ENCODE peak calls at places on chromosomes 5 and 9, in six cellular contexts. X is uterus; R is tibial artery; H is CD4-positive, alpha-beta T cell; M is neuronal stem cell; G is HCT116. D is an unnamed sample.

GRCh38 chr9:4207476-4207875 is 92.4 kb downstream of the GLIS3 start:
- DNase-seq in X (no peak), H (no peak), G (no peak), R (no peak), M (no peak), D (no peak)

GRCh38 chr9:17611342-17611741 is 32.5 kb downstream of the SH3GL2 start:
- DNase-seq in H (no peak), G (no peak), M (no peak), R (no peak), X (no peak), D (no peak)

GRCh38 chr5:130286971-130287370 is 382.7 kb downstream of the CHSY3 start:
- DNase-seq in G (no peak), M (no peak), R (no peak), H (no peak), X (no peak), D (no peak)

GRCh38 chr9:133945977-133946753 is 46.0 kb downstream of the VAV2 start:
- DNase-seq in X (no peak), R (no peak), G (no peak), M (no peak), H (no peak), D (no peak)

GRCh38 chr5:139708877-139709586 is 60.9 kb downstream of the CXXC5 start:
- DNase-seq in H (no peak), R (peak), X (peak), M (peak), G (no peak), D (no peak)

GRCh38 chr5:172971482-172971881 is 12.1 kb upstream of the ATP6V0E1 start:
- DNase-seq in M (no peak), X (no peak), H (no peak), R (no peak), G (no peak), D (no peak)

GRCh38 chr9:25418974-25419373 is 259.3 kb downstream of the TUSC1 start:
- DNase-seq in R (no peak), G (no peak), M (no peak), X (no peak), H (no peak), D (no peak)

GRCh38 chr5:32446660-32447059 is 2.1 kb upstream of the ZFR start:
- DNase-seq in G (no peak), X (no peak), M (no peak), R (no peak), H (no peak), D (no peak)

GRCh38 chr9:122058051-122058450 is 35.1 kb downstream of the TTLL11 start:
- DNase-seq in H (no peak), M (no peak), G (no peak), R (no peak), X (no peak), D (no peak)

GRCh38 chr5:89694026-89694540 is 715.5 kb downstream of the CETN3 start:
- DNase-seq in R (no peak), H (no peak), G (no peak), X (no peak), M (no peak), D (no peak)

GRCh38 chr5:121497176-121497575 is 354.5 kb upstream of the FTMT start:
- DNase-seq in R (no peak), G (no peak), H (no peak), M (no peak), X (no peak), D (no peak)

GRCh38 chr9:89719202-89719601 is 114.4 kb downstream of the GADD45G start:
- DNase-seq in H (no peak), R (no peak), X (no peak), M (no peak), G (no peak), D (no peak)

GRCh38 chr5:170861855-170862766 is at the start of gene RANBP17:
- DNase-seq in M (peak), H (no peak), R (no peak), X (peak), G (peak), D (peak)

GRCh38 chr9:69759478-69760277 is at the start of gene PTAR1:
- DNase-seq in H (peak), X (peak), R (peak), M (peak), G (peak), D (peak)

GRCh38 chr5:139473565-139473964 is 2.8 kb downstream of the SMIM33 start:
- DNase-seq in G (no peak), H (no peak), X (no peak), M (no peak), R (no peak), D (no peak)

GRCh38 chr5:123285122-123286011 is 137.8 kb downstream of the CEP120 start:
- DNase-seq in H (no peak), R (peak), X (no peak), G (no peak), M (peak), D (no peak)

GRCh38 chr5:137782055-137782454 is 27.9 kb upstream of the HNRNPA0 start:
- DNase-seq in M (no peak), X (no peak), H (no peak), R (no peak), G (no peak), D (no peak)

GRCh38 chr5:39138892-39139291 is 64.7 kb upstream of the RICTOR start:
- DNase-seq in M (no peak), G (no peak), H (no peak), X (no peak), R (no peak), D (no peak)

GRCh38 chr9:34644766-34645314 is 1.6 kb upstream of the GALT start:
- DNase-seq in H (no peak), X (no peak), G (no peak), R (no peak), M (no peak), D (no peak)

GRCh38 chr5:148532962-148533670 is 121.2 kb downstream of the HTR4 start:
- DNase-seq in H (no peak), M (no peak), G (no peak), X (no peak), R (no peak), D (no peak)

GRCh38 chr9:63859475-63860215 is 1425.4 kb downstream of the FOXD4L5 start:
- DNase-seq in M (no peak), H (no peak), X (peak), G (peak), R (peak), D (no peak)

GRCh38 chr5:73189816-73190451 is 16.9 kb downstream of the TMEM174 start:
- DNase-seq in R (no peak), G (no peak), M (no peak), H (no peak), X (peak), D (no peak)

GRCh38 chr5:94228791-94229190 is 389.6 kb downstream of the KIAA0825 start:
- DNase-seq in G (no peak), X (no peak), R (no peak), M (no peak), H (no peak), D (no peak)

GRCh38 chr5:56019306-56020272 is 24.8 kb upstream of the IL6ST start:
- DNase-seq in G (no peak), X (no peak), M (no peak), H (no peak), R (no peak), D (no peak)

GRCh38 chr5:76617675-76618074 is 5.5 kb downstream of the F2RL2 start:
- DNase-seq in M (no peak), G (no peak), H (no peak), R (no peak), X (no peak), D (no peak)

GRCh38 chr5:29077451-29077850 is 2039.1 kb upstream of the CDH9 start:
- DNase-seq in M (no peak), H (no peak), X (no peak), G (no peak), R (no peak), D (no peak)

GRCh38 chr9:120783611-120784047 is 9.6 kb downstream of the FBXW2 start:
- DNase-seq in M (no peak), G (no peak), R (no peak), H (no peak), X (no peak), D (no peak)

GRCh38 chr5:4563400-4563799 is 576.7 kb upstream of the ADAMTS16 start:
- DNase-seq in R (no peak), X (no peak), H (no peak), G (no peak), M (peak), D (peak)

GRCh38 chr9:130894546-130894945 is 2.1 kb downstream of the QRFP start:
- DNase-seq in M (no peak), X (no peak), H (no peak), R (no peak), G (no peak), D (no peak)
- H3K27ac ChIP-seq in M (no peak), X (no peak), H (no peak), R (no peak), G (no peak), D (no peak)

GRCh38 chr5:143311955-143312354 is 91.5 kb downstream of the NR3C1 start:
- DNase-seq in H (no peak), X (no peak), M (no peak), R (no peak), G (no peak), D (no peak)

GRCh38 chr5:143309661-143310431 is 93.6 kb downstream of the NR3C1 start:
- DNase-seq in M (no peak), G (no peak), H (no peak), R (no peak), X (no peak), D (no peak)

GRCh38 chr5:143313298-143313852 is 90.1 kb downstream of the NR3C1 start:
- DNase-seq in R (no peak), X (no peak), M (no peak), H (no peak), G (no peak), D (no peak)

GRCh38 chr5:143312822-143313221 is 90.7 kb downstream of the NR3C1 start:
- DNase-seq in H (no peak), G (no peak), M (no peak), X (no peak), R (no peak), D (no peak)

GRCh38 chr5:143311428-143311827 is 92.1 kb downstream of the NR3C1 start:
- DNase-seq in M (no peak), H (no peak), X (no peak), G (no peak), R (no peak), D (no peak)
- H3K27ac ChIP-seq in M (no peak), H (no peak), X (no peak), G (no peak), R (no peak), D (no peak)

GRCh38 chr9:99387416-99387815 is 165.3 kb downstream of the SEC61B start:
- DNase-seq in M (no peak), R (no peak), H (no peak), X (no peak), G (no peak), D (no peak)

GRCh38 chr9:99385215-99385614 is 163.1 kb downstream of the SEC61B start:
- DNase-seq in X (no peak), H (no peak), G (no peak), R (no peak), M (no peak), D (no peak)

GRCh38 chr9:99385814-99386279 is 163.8 kb downstream of the SEC61B start:
- DNase-seq in X (no peak), H (no peak), M (no peak), G (peak), R (no peak), D (no peak)

GRCh38 chr9:99391937-99392574 is 170.0 kb downstream of the SEC61B start:
- DNase-seq in M (no peak), R (no peak), G (no peak), X (no peak), H (no peak), D (no peak)

DNA sequence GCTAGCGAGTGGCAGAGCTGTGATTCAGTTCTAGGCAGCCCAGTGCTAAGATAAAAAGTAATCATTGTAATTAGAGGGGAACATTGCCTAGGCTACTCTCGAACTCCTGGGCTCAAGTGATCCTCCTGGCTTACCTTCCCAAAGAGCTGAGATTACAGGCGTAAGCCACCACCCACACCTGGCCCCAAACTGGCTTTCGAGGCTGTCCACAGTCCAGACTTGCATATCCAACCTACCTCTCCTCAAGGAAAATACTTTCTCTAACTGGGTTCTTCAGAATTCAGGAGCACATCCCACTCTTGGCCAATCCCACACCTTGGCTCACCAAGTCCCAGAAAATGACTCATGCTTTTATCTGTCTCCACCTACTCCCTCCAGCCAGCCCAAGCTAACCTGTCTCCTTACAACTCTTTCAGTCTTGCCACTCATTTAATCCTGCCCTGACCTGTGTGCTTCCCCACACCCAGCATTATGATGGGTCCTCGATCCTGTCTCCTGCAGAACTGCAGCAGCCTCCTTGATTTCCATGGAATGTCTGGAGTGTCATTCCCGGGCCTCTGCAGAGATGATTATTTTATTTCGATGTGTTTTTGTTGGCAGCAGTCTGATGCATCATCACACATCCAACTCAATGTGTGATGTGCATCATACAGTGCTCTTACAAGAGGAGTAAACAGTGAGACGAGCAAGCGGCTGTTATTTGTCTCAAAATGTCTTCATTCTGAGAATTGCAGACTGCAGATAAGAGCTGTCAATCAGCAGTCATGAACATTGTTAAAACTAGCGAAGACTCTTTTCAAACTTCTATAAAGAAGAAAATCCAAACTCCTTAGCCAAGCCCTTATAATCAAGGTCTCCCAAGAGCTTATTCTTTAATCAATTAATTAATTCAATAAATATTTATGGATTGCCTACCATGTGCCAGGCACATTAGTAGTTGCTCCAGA is 167.3 kb downstream of the SEC61B start:
- DNase-seq in X (no peak), R (no peak), H (no peak), G (no peak), M (no peak), D (no peak)
- H3K27ac ChIP-seq in X (no peak), R (no peak), H (no peak), G (no peak), M (no peak), D (no peak)

DNA sequence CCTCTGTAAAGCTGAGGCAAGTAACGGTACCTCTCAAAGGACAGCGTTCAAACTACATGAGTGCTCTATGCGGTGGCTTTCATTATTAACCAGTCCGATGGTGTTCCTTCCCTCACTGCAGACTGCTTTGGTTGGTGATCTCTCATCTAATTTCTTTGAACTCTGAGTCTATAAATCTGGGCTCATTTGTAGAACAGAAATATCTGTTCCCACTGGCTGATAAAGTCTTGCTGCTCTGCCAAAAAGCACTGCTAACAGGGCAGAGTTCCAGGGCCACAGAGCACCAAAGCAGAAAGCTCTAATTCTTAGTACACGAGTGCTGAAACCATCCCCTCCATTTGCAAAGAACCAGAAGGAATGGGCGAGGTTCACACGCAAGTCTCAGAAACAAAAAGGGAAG is 81.9 kb downstream of the MED27 start:
- DNase-seq in M (no peak), R (peak), X (peak), H (no peak), G (no peak), D (no peak)
- H3K27ac ChIP-seq in M (no peak), R (no peak), X (no peak), H (no peak), G (no peak), D (no peak)

DNA sequence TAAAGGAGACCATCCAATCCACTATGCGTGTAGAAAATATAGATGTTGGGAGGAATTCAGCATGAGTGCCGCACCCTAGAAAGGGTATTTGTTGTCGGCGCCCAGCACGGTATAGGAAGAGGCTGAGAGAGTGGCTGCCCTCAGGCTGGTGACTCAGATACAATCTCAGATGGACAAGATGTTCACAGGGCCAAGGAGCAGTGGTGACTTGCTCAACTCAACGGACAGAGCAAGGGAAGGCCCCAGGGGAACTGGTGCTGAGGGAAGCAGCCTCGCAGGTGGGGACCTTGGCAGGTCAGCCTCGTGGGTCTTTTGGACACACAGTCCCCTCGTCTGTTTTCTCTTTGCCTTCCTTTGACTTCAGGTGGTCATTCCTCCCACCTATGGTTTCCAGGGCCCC is 28.0 kb upstream of the IRX2 start:
- DNase-seq in G (no peak), R (no peak), H (no peak), X (no peak), M (no peak), D (no peak)
- H3K27ac ChIP-seq in G (no peak), R (no peak), H (no peak), X (no peak), M (no peak), D (no peak)